ENCODE peak calls at places on chromosome 7, in five cellular contexts. V is COLO829, O is neuronal stem cell, U is tibial artery, Z is GM12892. C is an unnamed sample.

GRCh38 chr7:34339061-34339526 is 318.9 kb upstream of the NPSR1 start:
- DNase-seq in O (no peak), V (peak; percentile 19), U (no peak), Z (no peak), C (no peak)

GRCh38 chr7:111827863-111828504 is 265.7 kb upstream of the IMMP2L start:
- DNase-seq in U (no peak), O (no peak), Z (no peak), V (peak; percentile 38), C (no peak)

GRCh38 chr7:91913612-91914011 is 27.1 kb upstream of the AKAP9 start:
- DNase-seq in O (no peak), U (no peak), V (no peak), Z (no peak), C (no peak)

GRCh38 chr7:20777377-20778062 is 9.2 kb downstream of the SP8 start:
- DNase-seq in Z (no peak), O (no peak), V (no peak), U (no peak), C (no peak)

GRCh38 chr7:82384779-82385178 is 58.8 kb downstream of the CACNA2D1 start:
- DNase-seq in Z (no peak), U (no peak), V (no peak), O (no peak), C (no peak)

GRCh38 chr7:152699101-152699500 is 23.2 kb upstream of the XRCC2 start:
- DNase-seq in Z (no peak), U (no peak), V (no peak), O (no peak), C (no peak)

GRCh38 chr7:55086413-55087201 is 67.8 kb downstream of the EGFR start:
- DNase-seq in Z (no peak), U (no peak), O (no peak), V (peak; percentile 86), C (no peak)

GRCh38 chr7:99034932-99035722 is 108.8 kb downstream of the SMURF1 start:
- DNase-seq in U (no peak), O (no peak), Z (no peak), V (no peak), C (no peak)

GRCh38 chr7:45938626-45939302 is 17.7 kb upstream of the IGFBP3 start:
- DNase-seq in V (no peak), Z (no peak), U (no peak), O (no peak), C (no peak)

GRCh38 chr7:116598278-116598677 is 73.4 kb downstream of the CAV1 start:
- DNase-seq in V (no peak), U (no peak), Z (no peak), O (no peak), C (no peak)

GRCh38 chr7:145928937-145929336 is 187.7 kb upstream of the CNTNAP2 start:
- DNase-seq in V (no peak), U (no peak), O (no peak), Z (no peak), C (no peak)

GRCh38 chr7:43294080-43294630 is 181.7 kb downstream of the HECW1 start:
- DNase-seq in U (no peak), V (peak; percentile 65), Z (no peak), O (no peak), C (no peak)

GRCh38 chr7:69761290-69761922 is 163.1 kb downstream of the AUTS2 start:
- DNase-seq in U (no peak), V (no peak), O (no peak), Z (no peak), C (no peak)

GRCh38 chr7:33819658-33820057 is 85.7 kb upstream of the BMPER start:
- DNase-seq in U (no peak), Z (no peak), O (no peak), V (no peak), C (no peak)

GRCh38 chr7:101859411-101860106 is 42.1 kb downstream of the CUX1 start:
- DNase-seq in Z (no peak), O (no peak), U (no peak), V (no peak), C (no peak)

GRCh38 chr7:159158125-159158887 is 13.6 kb upstream of the VIPR2 start:
- DNase-seq in V (no peak), Z (no peak), O (no peak), U (no peak), C (no peak)

GRCh38 chr7:31782411-31782991 is 95.5 kb downstream of the PPP1R17 start:
- DNase-seq in O (peak; percentile 39), V (peak; percentile 76), U (no peak), Z (peak; percentile 15), C (peak; percentile 12)